ENCODE peak calls at places on chromosomes 13 and 19, in five cellular contexts. G is GM12878, H is H1, D is K562, C is HepG2. M is an unnamed sample. For H3K4me1, the result is how much of the 10 kb centered on the place peaks cover.

GRCh38 chr19:40184273-40184672 is 7.0 kb upstream of the MAP3K10 start:
- DNase-seq in G (no peak), H (no peak), D (no peak), C (no peak), M (no peak)

GRCh38 chr19:18762125-18763023 is 28.7 kb downstream of the COMP start:
- DNase-seq in G (no peak), H (no peak), D (no peak), C (peak), M (no peak)

GRCh38 chr19:47226426-47227346 is 4.3 kb downstream of the BBC3 start:
- DNase-seq in G (peak), H (no peak), D (peak), C (peak), M (peak)

GRCh38 chr19:6373096-6373812 is 660 bp downstream of the ALKBH7 start:
- DNase-seq in G (peak), H (peak), D (peak), C (peak), M (peak)

GRCh38 chr13:20197361-20197834 is 4.7 kb upstream of the GJB2 start:
- DNase-seq in G (no peak), H (no peak), D (peak), C (peak), M (peak)

GRCh38 chr19:10730932-10731331 is 13.1 kb downstream of the DNM2 start:
- DNase-seq in G (no peak), H (no peak), D (no peak), C (no peak), M (no peak)

GRCh38 chr13:33615436-33615835 is 202.5 kb upstream of the RFC3 start:
- DNase-seq in G (no peak), H (no peak), D (no peak), C (no peak), M (no peak)

GRCh38 chr19:55133639-55134444 is 15.2 kb downstream of the TNNT1 start:
- DNase-seq in G (no peak), H (no peak), D (peak), C (no peak), M (no peak)

GRCh38 chr13:49441846-49442245 is 2.0 kb downstream of the CAB39L start:
- DNase-seq in G (no peak), H (no peak), D (no peak), C (no peak), M (no peak)

GRCh38 chr19:45418812-45419211 is 4.9 kb downstream of the ERCC1 start:
- DNase-seq in G (no peak), H (no peak), D (no peak), C (no peak), M (no peak)

GRCh38 chr19:45419396-45419795 is 4.3 kb downstream of the ERCC1 start:
- DNase-seq in G (no peak), H (no peak), D (no peak), C (no peak), M (no peak)

GRCh38 chr19:45419895-45420294 is 3.8 kb downstream of the ERCC1 start:
- DNase-seq in G (no peak), H (no peak), D (no peak), C (no peak), M (no peak)

GRCh38 chr19:45414468-45414867 is 8.0 kb downstream of the POLR1G start:
- DNase-seq in G (no peak), H (no peak), D (peak), C (no peak), M (no peak)

DNA sequence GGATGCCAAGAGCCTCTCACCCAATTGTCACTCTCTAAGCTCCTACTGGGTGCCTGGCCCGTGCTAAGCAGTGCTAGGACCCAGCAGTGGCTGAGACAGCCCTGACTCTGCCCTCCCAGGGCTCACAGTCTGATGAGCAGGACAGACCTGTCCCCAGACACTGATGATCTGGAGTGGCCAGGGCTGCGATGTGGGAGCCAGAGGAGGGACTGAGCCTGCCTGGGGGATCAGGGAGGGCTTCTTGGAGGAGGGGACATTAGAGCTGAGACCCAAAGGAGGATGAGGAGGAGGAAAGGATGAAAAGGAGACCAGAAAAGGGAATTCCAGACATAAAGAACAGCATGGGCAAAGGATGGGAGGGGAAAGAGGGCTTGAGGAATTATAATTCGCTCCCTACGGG is 6.6 kb downstream of the ERCC1 start:
- DNase-seq in G (no peak), H (no peak), D (peak), C (no peak), M (no peak)
- H3K4me1 ChIP-seq in G (under half), H (under half), D (under half), C (under half), M (under half)

DNA sequence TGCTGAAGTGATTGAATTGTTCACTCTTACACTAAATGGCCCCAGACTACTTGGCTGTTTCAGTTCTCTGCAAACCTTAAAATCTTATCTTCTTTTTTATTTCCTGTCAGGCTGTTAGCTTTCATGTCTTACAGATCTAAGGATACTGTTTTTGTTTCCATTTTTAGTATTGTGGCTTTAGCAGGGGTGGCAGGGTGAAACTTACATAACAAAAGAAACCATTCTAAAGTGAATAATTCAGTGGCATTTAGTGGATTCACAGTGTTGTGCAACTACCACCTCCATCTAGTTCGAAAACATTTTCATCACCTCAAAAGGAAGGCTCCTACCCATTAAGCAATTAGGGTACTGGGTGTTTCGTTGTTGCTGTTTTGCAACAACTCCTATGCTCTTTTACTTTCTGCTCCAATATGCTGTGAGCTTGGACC is 19.8 kb downstream of the TMEM272 start:
- DNase-seq in G (no peak), H (no peak), D (no peak), C (no peak), M (no peak)
- TF ChIP-seq KDM1A in G (no peak), H (no peak), D (no peak), C (no peak), M (no peak)

GRCh38 chr19:33407140-33407551 is 33.6 kb downstream of the CEBPG start:
- DNase-seq in G (no peak), H (no peak), D (no peak), C (no peak), M (no peak)
- H3K4me1 ChIP-seq in G (under half), H (under half), D (under half), C (under half), M (under half)

GRCh38 chr19:4233282-4233853 is 4.0 kb downstream of the EBI3 start:
- DNase-seq in G (no peak), H (no peak), D (peak), C (peak), M (peak)
- TF ChIP-seq KDM1A in G (peak), H (peak), D (peak), C (peak), M (peak)

GRCh38 chr19:30052122-30053075 is 110.4 kb downstream of the URI1 start:
- DNase-seq in G (no peak), H (no peak), D (no peak), C (no peak), M (no peak)
- H3K4me1 ChIP-seq in G (under half), H (under half), D (under half), C (under half), M (under half)

GRCh38 chr19:1166872-1167573 is 7.0 kb downstream of the SBNO2 start:
- DNase-seq in G (no peak), H (no peak), D (no peak), C (no peak), M (no peak)

GRCh38 chr19:1163283-1163933 is 10.7 kb downstream of the SBNO2 start:
- DNase-seq in G (no peak), H (no peak), D (no peak), C (no peak), M (no peak)

GRCh38 chr19:1162404-1163282 is 11.4 kb downstream of the SBNO2 start:
- DNase-seq in G (no peak), H (no peak), D (no peak), C (no peak), M (no peak)

GRCh38 chr19:1163934-1164683 is 10.0 kb downstream of the SBNO2 start:
- DNase-seq in G (no peak), H (no peak), D (no peak), C (no peak), M (no peak)

GRCh38 chr19:1164684-1165531 is 9.2 kb downstream of the SBNO2 start:
- DNase-seq in G (no peak), H (no peak), D (peak), C (no peak), M (no peak)
- TF ChIP-seq KDM1A in G (no peak), H (no peak), D (no peak), C (no peak), M (no peak)